ENCODE peak calls at places on chromosomes 12 and 14, in six cellular contexts. X, L, U, I, B and Q are unnamed samples.
A peak's percentile ranks its signal among the peaks of the same experiment; 100 is the strongest.

GRCh38 chr12:16350682-16351081 is 3.2 kb downstream of the MGST1 start:
- DNase-seq in I (no peak), B (no peak), L (no peak), U (no peak), X (no peak), Q (no peak)

GRCh38 chr12:30437616-30438015 is 258.1 kb downstream of the IPO8 start:
- DNase-seq in U (no peak), B (no peak), L (no peak), X (no peak), I (no peak), Q (no peak)

GRCh38 chr14:38129705-38130104 is 78.0 kb upstream of the SSTR1 start:
- DNase-seq in L (no peak), X (no peak), B (no peak), U (no peak), I (no peak), Q (no peak)

GRCh38 chr14:96824283-96824682 is 27.1 kb downstream of the VRK1 start:
- DNase-seq in U (no peak), X (no peak), I (no peak), B (no peak), L (no peak), Q (no peak)

GRCh38 chr12:92421701-92422100 is 276.1 kb upstream of the BTG1 start:
- DNase-seq in X (no peak), L (no peak), I (no peak), B (no peak), U (no peak), Q (no peak)

GRCh38 chr12:104495786-104496185 is 39.0 kb downstream of the CHST11 start:
- DNase-seq in U (no peak), L (no peak), I (no peak), X (no peak), B (no peak), Q (no peak)

GRCh38 chr14:91250912-91251311 is 6.4 kb upstream of the GPR68 start:
- DNase-seq in X (no peak), I (no peak), U (no peak), L (no peak), B (no peak), Q (no peak)

GRCh38 chr12:14442221-14442881 is 76.9 kb downstream of the ATF7IP start:
- DNase-seq in U (no peak), X (no peak), I (no peak), B (no peak), L (no peak), Q (no peak)

GRCh38 chr12:49750994-49751393 is 9.6 kb downstream of the TMBIM6 start:
- DNase-seq in B (no peak), U (no peak), L (no peak), I (no peak), X (no peak), Q (no peak)

GRCh38 chr12:123034865-123035264 is 54.4 kb downstream of the ARL6IP4 start:
- DNase-seq in U (no peak), B (no peak), X (no peak), I (no peak), L (peak; percentile 47), Q (no peak)

GRCh38 chr14:30267141-30267540 is 291.8 kb upstream of the G2E3 start:
- DNase-seq in X (no peak), U (no peak), L (no peak), B (no peak), I (no peak), Q (no peak)

GRCh38 chr12:132018193-132018916 is 68.6 kb downstream of the EP400 start:
- DNase-seq in L (no peak), U (no peak), B (no peak), I (no peak), X (no peak), Q (no peak)

GRCh38 chr14:76546426-76547221 is 170.7 kb downstream of the ESRRB start:
- DNase-seq in L (peak; percentile 81), B (peak; percentile 35), I (peak; percentile 80), X (no peak), U (peak; percentile 27), Q (peak; percentile 75)